ENCODE peak calls at places on chromosomes 2 and 18, in seven cellular contexts. F is tibial artery, H is progenitor cell of endocrine pancreas, M is fibroblast of pulmonary artery, W is psoas muscle, Z is bronchial epithelial cell, O is lower lobe of right lung. Y is an unnamed sample.

GRCh38 chr2:209629622-209630021 is 142.0 kb upstream of the UNC80 start:
- DNase-seq in F (no peak), H (no peak), M (peak), W (no peak), Z (peak), O (no peak), Y (no peak)

GRCh38 chr18:14085770-14086458 is 46.3 kb downstream of the ZNF519 start:
- DNase-seq in F (no peak), H (no peak), M (no peak), W (no peak), Z (no peak), O (no peak), Y (no peak)

GRCh38 chr2:26580151-26580550 is 61.0 kb downstream of the CIB4 start:
- DNase-seq in F (peak), H (no peak), M (no peak), W (no peak), Z (no peak), O (no peak), Y (no peak)

GRCh38 chr2:238352361-238352760 is 32.0 kb downstream of the TRAF3IP1 start:
- DNase-seq in F (no peak), H (no peak), M (no peak), W (no peak), Z (no peak), O (no peak), Y (no peak)

GRCh38 chr2:170012773-170013172 is 165.2 kb upstream of the MYO3B start:
- DNase-seq in F (no peak), H (no peak), M (no peak), W (no peak), Z (no peak), O (no peak), Y (no peak)

GRCh38 chr18:47209166-47209565 is 33.0 kb upstream of the IER3IP1 start:
- DNase-seq in F (no peak), H (no peak), M (no peak), W (no peak), Z (peak), O (no peak), Y (no peak)

GRCh38 chr2:24870891-24871705 is 48.9 kb downstream of the ADCY3 start:
- DNase-seq in F (no peak), H (no peak), M (no peak), W (no peak), Z (no peak), O (no peak), Y (no peak)

GRCh38 chr2:105738658-105739051 is 6.1 kb upstream of the NCK2 start:
- DNase-seq in F (no peak), H (no peak), M (no peak), W (no peak), Z (no peak), O (no peak), Y (no peak)

GRCh38 chr18:47911877-47912276 is 18.6 kb downstream of the SMAD2 start:
- DNase-seq in F (no peak), H (no peak), M (no peak), W (no peak), Z (no peak), O (no peak), Y (no peak)

GRCh38 chr18:45901654-45902210 is 65.4 kb downstream of the EPG5 start:
- DNase-seq in F (no peak), H (no peak), M (no peak), W (no peak), Z (no peak), O (no peak), Y (no peak)

GRCh38 chr18:3998698-3999333 is 456.3 kb downstream of the DLGAP1 start:
- DNase-seq in F (no peak), H (no peak), M (peak), W (no peak), Z (peak), O (no peak), Y (no peak)

GRCh38 chr2:237235383-237236095 is 149.8 kb downstream of the COPS8 start:
- DNase-seq in F (peak), H (no peak), M (peak), W (peak), Z (no peak), O (no peak), Y (no peak)

GRCh38 chr2:33521791-33522281 is 45.4 kb downstream of the RASGRP3 start:
- DNase-seq in F (peak), H (no peak), M (peak), W (no peak), Z (no peak), O (no peak), Y (no peak)

GRCh38 chr2:240575101-240575965 is 7.0 kb downstream of the RNPEPL1 start:
- DNase-seq in F (no peak), H (no peak), M (no peak), W (peak), Z (no peak), O (peak), Y (no peak)

GRCh38 chr2:11705063-11705462 is 35.1 kb upstream of the NTSR2 start:
- DNase-seq in F (no peak), H (no peak), M (no peak), W (no peak), Z (no peak), O (no peak), Y (no peak)

GRCh38 chr2:216031960-216032689 is 18.8 kb upstream of the MREG start:
- DNase-seq in F (no peak), H (no peak), M (peak), W (no peak), Z (peak), O (no peak), Y (peak)

GRCh38 chr2:170973492-170974303 is 44.6 kb downstream of the GORASP2 start:
- DNase-seq in F (peak), H (peak), M (peak), W (peak), Z (no peak), O (peak), Y (peak)

GRCh38 chr18:741931-742512 is 29.6 kb upstream of the ENOSF1 start:
- DNase-seq in F (no peak), H (no peak), M (peak), W (no peak), Z (peak), O (no peak), Y (peak)

GRCh38 chr2:218017211-218018053 is 14.6 kb upstream of the TNS1 start:
- DNase-seq in F (peak), H (no peak), M (no peak), W (peak), Z (no peak), O (no peak), Y (no peak)

GRCh38 chr2:238093181-238094140 is 6.7 kb upstream of the ESPNL start:
- DNase-seq in F (peak), H (no peak), M (no peak), W (no peak), Z (no peak), O (no peak), Y (peak)

GRCh38 chr18:49849331-49850217 is 36.2 kb upstream of the ACAA2 start:
- DNase-seq in F (no peak), H (no peak), M (peak), W (peak), Z (peak), O (peak), Y (no peak)

GRCh38 chr2:162123806-162124758 is 28.0 kb downstream of the GCG start:
- DNase-seq in F (no peak), H (no peak), M (peak), W (no peak), Z (peak), O (no peak), Y (peak)

GRCh38 chr2:63790913-63791312 is 50.8 kb upstream of the UGP2 start:
- DNase-seq in F (no peak), H (no peak), M (peak), W (no peak), Z (peak), O (no peak), Y (no peak)

GRCh38 chr2:168643979-168644378 is 158.5 kb upstream of the NOSTRIN start:
- DNase-seq in F (no peak), H (no peak), M (peak), W (no peak), Z (no peak), O (no peak), Y (no peak)

GRCh38 chr18:58205087-58205779 is 161.2 kb downstream of the NEDD4L start:
- DNase-seq in F (no peak), H (no peak), M (peak), W (no peak), Z (peak), O (no peak), Y (no peak)

GRCh38 chr2:165105911-165106310 is 97.9 kb downstream of the SCN3A start:
- DNase-seq in F (no peak), H (no peak), M (no peak), W (no peak), Z (no peak), O (no peak), Y (no peak)

GRCh38 chr2:14557921-14558320 is 74.6 kb upstream of the LRATD1 start:
- DNase-seq in F (no peak), H (no peak), M (no peak), W (no peak), Z (peak), O (no peak), Y (no peak)

GRCh38 chr2:72423766-72424165 is 276.1 kb upstream of the CYP26B1 start:
- DNase-seq in F (no peak), H (no peak), M (no peak), W (no peak), Z (no peak), O (no peak), Y (no peak)

GRCh38 chr2:241554610-241555322 is 3.8 kb upstream of the BOK start:
- DNase-seq in F (no peak), H (no peak), M (no peak), W (no peak), Z (no peak), O (no peak), Y (no peak)

GRCh38 chr2:84817239-84817655 is 63.6 kb downstream of the TRABD2A start:
- DNase-seq in F (no peak), H (no peak), M (no peak), W (no peak), Z (no peak), O (no peak), Y (peak)

GRCh38 chr2:226733189-226733858 is 66.3 kb downstream of the IRS1 start:
- DNase-seq in F (no peak), H (no peak), M (peak), W (no peak), Z (no peak), O (no peak), Y (no peak)

GRCh38 chr2:226727251-226727650 is 72.4 kb downstream of the IRS1 start:
- DNase-seq in F (no peak), H (no peak), M (no peak), W (no peak), Z (no peak), O (no peak), Y (no peak)

GRCh38 chr2:226732478-226733188 is 67.0 kb downstream of the IRS1 start:
- DNase-seq in F (no peak), H (no peak), M (no peak), W (no peak), Z (no peak), O (no peak), Y (no peak)

GRCh38 chr2:226728996-226729395 is 70.6 kb downstream of the IRS1 start:
- DNase-seq in F (no peak), H (no peak), M (no peak), W (no peak), Z (no peak), O (no peak), Y (no peak)

GRCh38 chr2:226730487-226730886 is 69.1 kb downstream of the IRS1 start:
- DNase-seq in F (no peak), H (no peak), M (peak), W (peak), Z (no peak), O (no peak), Y (no peak)
- TF ChIP-seq CTCF in F (no peak), H (no peak), M (peak), W (peak), Z (no peak), O (no peak), Y (no peak)

GRCh38 chr2:145752091-145752806 is 1232.3 kb upstream of the ZEB2 start:
- DNase-seq in F (peak), H (no peak), M (peak), W (no peak), Z (peak), O (peak), Y (peak)
- TF ChIP-seq CTCF in F (peak), H (peak), M (peak), W (peak), Z (peak), O (peak), Y (peak)

GRCh38 chr2:118492335-118492734 is 355.1 kb downstream of the EN1 start:
- DNase-seq in F (no peak), H (no peak), M (peak), W (no peak), Z (peak), O (no peak), Y (no peak)
- TF ChIP-seq CTCF in F (no peak), H (peak), M (peak), W (no peak), Z (peak), O (no peak), Y (no peak)

GRCh38 chr2:133253793-133254192 is 314.5 kb downstream of the NCKAP5 start:
- DNase-seq in F (no peak), H (no peak), M (no peak), W (no peak), Z (no peak), O (no peak), Y (no peak)

GRCh38 chr2:133247613-133248012 is 320.6 kb downstream of the NCKAP5 start:
- DNase-seq in F (no peak), H (no peak), M (no peak), W (no peak), Z (peak), O (no peak), Y (no peak)

GRCh38 chr2:133252770-133253355 is 315.4 kb downstream of the NCKAP5 start:
- DNase-seq in F (no peak), H (no peak), M (no peak), W (no peak), Z (no peak), O (no peak), Y (no peak)

GRCh38 chr2:133248264-133248663 is 320.0 kb downstream of the NCKAP5 start:
- DNase-seq in F (no peak), H (no peak), M (no peak), W (no peak), Z (no peak), O (no peak), Y (no peak)

DNA sequence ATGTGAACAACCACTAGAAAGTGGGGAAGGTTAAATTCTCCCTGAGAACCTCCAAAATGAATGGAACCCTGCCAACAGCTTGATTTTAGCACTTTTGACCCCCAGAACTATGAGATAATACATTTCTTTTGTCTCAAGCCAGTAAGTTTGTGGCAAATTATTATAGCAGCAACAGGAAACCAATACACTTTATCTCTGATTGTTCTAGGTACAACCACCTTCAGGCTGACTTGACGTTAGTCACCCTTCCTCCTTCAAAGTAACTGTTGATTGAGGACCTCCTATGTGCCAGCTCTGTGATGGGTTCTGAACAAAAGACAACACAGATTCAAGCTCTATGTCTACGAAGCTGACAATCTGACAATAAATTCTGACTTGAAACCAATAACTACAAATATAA is 318.9 kb downstream of the NCKAP5 start:
- DNase-seq in F (no peak), H (no peak), M (no peak), W (no peak), Z (peak), O (no peak), Y (no peak)
- TF ChIP-seq CTCF in F (no peak), H (no peak), M (no peak), W (no peak), Z (no peak), O (no peak), Y (no peak)

GRCh38 chr18:2236232-2236631 is 335.1 kb downstream of the METTL4 start:
- DNase-seq in F (no peak), H (no peak), M (no peak), W (no peak), Z (no peak), O (no peak), Y (no peak)
- TF ChIP-seq CTCF in F (no peak), H (no peak), M (no peak), W (no peak), Z (no peak), O (no peak), Y (no peak)

DNA sequence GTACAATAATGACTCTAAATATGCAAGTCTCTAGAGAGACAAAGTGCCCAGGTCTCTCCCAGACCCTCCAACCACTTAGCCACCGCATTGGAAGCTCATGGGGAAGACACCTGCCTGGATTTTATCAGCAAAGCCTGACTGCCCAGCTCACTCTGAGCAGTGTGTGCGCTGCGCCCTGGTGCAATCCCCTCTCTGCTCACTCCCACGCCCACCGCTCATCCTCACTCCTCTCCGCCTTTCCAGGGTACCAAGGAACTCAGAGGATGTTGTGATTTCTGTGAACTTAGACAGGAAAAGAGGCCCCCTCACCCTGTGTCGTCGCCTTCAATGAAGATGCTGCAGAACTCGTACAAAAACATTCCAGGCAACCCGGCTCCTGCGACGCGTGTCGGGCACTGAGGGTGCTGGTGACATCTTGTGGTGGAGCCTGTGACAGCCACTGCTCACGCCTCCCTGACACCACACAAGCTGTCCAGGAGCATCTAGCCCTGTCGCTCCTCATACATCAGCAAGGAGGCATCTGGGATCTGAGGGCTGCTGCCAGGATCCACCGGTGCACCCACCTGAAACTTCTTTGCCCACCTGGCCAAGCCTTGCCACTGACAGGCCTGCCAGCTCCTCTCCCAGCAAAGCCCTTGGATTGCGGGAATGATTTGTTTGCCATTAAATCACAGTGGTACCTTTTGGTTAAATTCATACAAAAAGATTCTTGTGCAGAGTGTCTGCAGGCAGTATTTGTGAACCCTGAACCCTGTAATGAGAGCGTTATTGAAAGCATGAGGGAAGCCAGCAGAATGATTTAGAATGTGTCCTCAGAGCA is 220.4 kb downstream of the ZNF516 start:
- DNase-seq in F (no peak), H (no peak), M (no peak), W (no peak), Z (no peak), O (no peak), Y (no peak)
- TF ChIP-seq CTCF in F (peak), H (peak), M (no peak), W (no peak), Z (peak), O (no peak), Y (no peak)

DNA sequence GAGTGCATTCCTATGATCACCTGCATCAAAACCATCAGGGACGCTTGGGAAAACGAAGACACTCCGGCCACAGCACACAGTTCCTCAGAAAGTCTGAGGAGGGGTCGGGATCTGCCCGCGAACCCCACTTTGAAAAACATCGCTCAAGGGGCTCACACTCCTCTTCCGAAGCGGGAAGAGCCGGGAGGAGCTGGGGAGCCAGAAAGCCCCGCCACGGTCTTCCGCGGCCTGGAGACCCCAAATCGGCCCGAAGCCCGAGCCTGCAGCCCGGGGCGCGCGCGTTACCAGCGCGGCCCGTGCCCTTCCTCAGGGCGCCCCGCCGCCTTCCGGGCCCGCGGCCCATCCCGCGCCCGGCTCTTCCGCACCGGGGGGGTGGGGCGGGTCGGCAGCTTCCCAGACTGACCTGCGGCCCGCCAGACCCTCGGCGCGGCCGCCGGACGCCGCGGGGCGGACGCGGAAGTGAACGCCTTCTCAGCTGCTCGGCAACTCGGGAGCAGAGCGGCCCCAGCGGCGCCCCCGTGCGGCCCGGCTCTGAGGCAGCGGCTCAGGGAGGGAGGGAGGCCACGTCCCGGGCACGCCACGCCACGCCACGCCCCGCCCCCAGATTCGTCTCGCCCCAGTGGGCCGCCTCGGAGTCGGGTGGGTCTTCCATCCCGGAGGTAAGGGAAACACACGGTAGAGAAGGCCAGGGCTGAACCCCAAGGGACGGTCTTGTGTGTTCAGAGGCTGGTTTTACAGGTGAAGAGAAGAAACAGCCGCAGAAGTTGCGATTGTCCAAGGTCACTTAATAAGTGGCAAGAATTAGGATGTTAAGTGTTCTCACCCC is at the start of gene KCTD18:
- DNase-seq in F (peak), H (peak), M (peak), W (peak), Z (peak), O (peak), Y (peak)
- TF ChIP-seq CTCF in F (peak), H (peak), M (peak), W (peak), Z (peak), O (peak), Y (peak)

DNA sequence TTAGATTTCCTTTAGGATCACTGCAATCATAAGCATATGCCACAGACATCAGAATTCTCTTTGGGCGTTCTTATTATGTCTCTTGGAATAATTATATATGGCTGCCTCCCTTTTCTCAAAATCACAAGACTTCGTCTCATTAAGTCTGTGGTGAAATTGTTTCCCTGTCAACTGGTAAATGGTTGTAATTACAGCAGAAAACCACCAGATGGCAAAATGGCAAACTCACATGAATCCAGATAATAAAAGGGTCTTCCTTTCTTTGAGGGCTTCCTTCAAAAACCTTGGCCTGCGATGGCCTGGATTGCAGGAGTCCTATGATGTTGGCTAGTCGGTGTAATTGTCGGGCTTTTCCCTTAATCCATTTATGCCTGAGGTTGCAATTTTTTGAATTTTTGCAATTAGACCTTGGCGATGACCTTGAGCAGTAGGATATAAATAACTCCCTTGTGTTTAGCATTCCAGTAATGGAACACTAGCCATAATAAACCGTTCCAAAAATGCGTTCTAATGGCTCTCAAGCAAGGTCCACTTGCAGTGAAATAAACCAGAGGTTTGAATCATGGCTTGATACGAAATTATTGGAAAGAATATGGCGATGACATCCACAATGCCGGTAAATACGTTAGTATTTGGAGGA is 656.4 kb downstream of the MBD2 start:
- DNase-seq in F (no peak), H (no peak), M (peak), W (no peak), Z (peak), O (no peak), Y (peak)
- TF ChIP-seq CTCF in F (peak), H (peak), M (peak), W (peak), Z (peak), O (peak), Y (peak)

Y was measured in GM13976.